ENCODE peak calls at places on chromosomes 6 and 20, in six cellular contexts. D is stimulated activated CD4-positive, alpha-beta T cell treated with anti-CD3 and anti-CD28 coated beads, Interleukin-2, amount 100 ng/mL, for 24 hours; B is naive B cell; M is activated T-helper 1 cell treated with anti-CD3 and anti-CD28 coated beads, Interleukin-2, amount 50 U/mL, for 16 hours; L is left cardiac atrium; G is Ammon's horn. F is an unnamed sample.

GRCh38 chr6:164106345-164106769 is 691.8 kb downstream of the QKI start:
- DNase-seq in G (peak), M (no peak), D (peak), L (peak), B (no peak), F (no peak)

GRCh38 chr6:135606392-135606791 is 108.9 kb upstream of the AHI1 start:
- DNase-seq in B (no peak), L (no peak), G (no peak), D (no peak), M (no peak), F (no peak)

GRCh38 chr6:66065313-66065712 is 358.3 kb upstream of the EYS start:
- DNase-seq in G (no peak), B (no peak), D (no peak), M (no peak), L (no peak), F (no peak)

GRCh38 chr6:81838031-81838430 is 85.5 kb upstream of the TENT5A start:
- DNase-seq in L (no peak), D (no peak), G (no peak), B (no peak), M (no peak), F (no peak)

GRCh38 chr20:23752019-23752418 is 1.3 kb upstream of the CST1 start:
- DNase-seq in M (no peak), D (no peak), B (no peak), L (no peak), G (no peak), F (no peak)

GRCh38 chr20:43949741-43950618 is 35.3 kb downstream of the TOX2 start:
- DNase-seq in G (no peak), B (no peak), M (peak), D (peak), L (peak), F (no peak)

GRCh38 chr20:53402233-53403005 is 191.2 kb downstream of the ZNF217 start:
- DNase-seq in M (no peak), L (no peak), D (peak), B (no peak), G (no peak), F (no peak)

GRCh38 chr6:25442898-25443297 is 163.7 kb downstream of the CARMIL1 start:
- DNase-seq in G (no peak), D (no peak), B (no peak), M (no peak), L (no peak), F (no peak)

GRCh38 chr20:15951711-15952110 is 621.5 kb downstream of the KIF16B start:
- DNase-seq in G (peak), M (no peak), B (no peak), L (no peak), D (no peak), F (no peak)

GRCh38 chr6:71072508-71072907 is 115.6 kb upstream of the B3GAT2 start:
- DNase-seq in L (no peak), D (no peak), G (no peak), B (no peak), M (no peak), F (no peak)

GRCh38 chr6:132511836-132512230 is 1.1 kb downstream of the STX7 start:
- DNase-seq in G (no peak), L (no peak), M (no peak), D (no peak), B (no peak), F (no peak)

GRCh38 chr6:8195714-8196104 is 93.4 kb upstream of the EEF1E1 start:
- DNase-seq in M (no peak), B (no peak), L (no peak), G (no peak), D (no peak), F (no peak)

GRCh38 chr20:56731041-56731440 is 101.9 kb downstream of the TFAP2C start:
- DNase-seq in L (no peak), B (no peak), M (no peak), D (no peak), G (peak), F (no peak)

GRCh38 chr6:63760199-63760598 is 124.6 kb downstream of the PHF3 start:
- DNase-seq in L (no peak), G (no peak), D (no peak), B (no peak), M (no peak), F (no peak)

GRCh38 chr20:37345339-37346231 is at the start of gene SRC:
- DNase-seq in B (peak), D (peak), M (peak), G (peak), L (peak), F (no peak)

GRCh38 chr6:44192428-44193041 is 24.2 kb upstream of the MYMX start:
- DNase-seq in G (no peak), D (no peak), B (no peak), L (no peak), M (no peak), F (no peak)

GRCh38 chr6:78517399-78517798 is 350.0 kb upstream of the IRAK1BP1 start:
- DNase-seq in L (no peak), M (no peak), B (no peak), D (no peak), G (no peak), F (no peak)

F was measured in iPS DF 19.7.